ENCODE peak calls at places on chromosomes 16 and 17, in eight cellular contexts. Z is AG04450, I is lower lobe of right lung, F is pancreas, N is RWPE2, L is ovary, V is MCF 10A, W is heart left ventricle. T is an unnamed sample.

GRCh38 chr17:30376621-30377452 is 1.9 kb upstream of the CPD start:
- DNase-seq in Z (peak; percentile 65), I (no peak), F (no peak), N (no peak), L (peak; percentile 30), V (peak; percentile 80), W (no peak), T (peak; percentile 54)

GRCh38 chr17:45139533-45139920 is 4.0 kb downstream of the ACBD4 start:
- DNase-seq in Z (no peak), I (no peak), F (no peak), N (no peak), L (no peak), V (no peak), W (no peak), T (no peak)

GRCh38 chr16:57245472-57246113 is 534 bp downstream of the ARL2BP start:
- DNase-seq in Z (no peak), I (peak; percentile 73), F (peak; percentile 63), N (peak; percentile 72), L (no peak), V (no peak), W (peak; percentile 67), T (no peak)

GRCh38 chr17:77287432-77288068 is 146.8 kb downstream of the SEC14L1 start:
- DNase-seq in Z (peak; percentile 63), I (peak; percentile 63), F (peak; percentile 76), N (peak; percentile 90), L (no peak), V (peak; percentile 97), W (no peak), T (no peak)

GRCh38 chr16:50945136-50945535 is 203.2 kb downstream of the CYLD start:
- DNase-seq in Z (no peak), I (no peak), F (no peak), N (no peak), L (no peak), V (no peak), W (no peak), T (no peak)

GRCh38 chr16:56477096-56477878 is 25.9 kb downstream of the OGFOD1 start:
- DNase-seq in Z (peak; percentile 58), I (no peak), F (no peak), N (no peak), L (no peak), V (peak; percentile 73), W (no peak), T (no peak)

GRCh38 chr17:44376779-44377178 is 12.7 kb downstream of the ITGA2B start:
- DNase-seq in Z (no peak), I (no peak), F (no peak), N (no peak), L (no peak), V (no peak), W (no peak), T (no peak)

GRCh38 chr17:74117999-74118421 is 85.5 kb upstream of the RPL38 start:
- DNase-seq in Z (no peak), I (no peak), F (no peak), N (peak; percentile 36), L (no peak), V (no peak), W (no peak), T (no peak)

GRCh38 chr17:55072910-55073309 is 104.3 kb downstream of the STXBP4 start:
- DNase-seq in Z (no peak), I (no peak), F (no peak), N (no peak), L (no peak), V (no peak), W (no peak), T (no peak)

GRCh38 chr16:79808731-79809130 is 208.2 kb upstream of the MAF start:
- DNase-seq in Z (no peak), I (no peak), F (no peak), N (no peak), L (no peak), V (no peak), W (no peak), T (no peak)

DNA sequence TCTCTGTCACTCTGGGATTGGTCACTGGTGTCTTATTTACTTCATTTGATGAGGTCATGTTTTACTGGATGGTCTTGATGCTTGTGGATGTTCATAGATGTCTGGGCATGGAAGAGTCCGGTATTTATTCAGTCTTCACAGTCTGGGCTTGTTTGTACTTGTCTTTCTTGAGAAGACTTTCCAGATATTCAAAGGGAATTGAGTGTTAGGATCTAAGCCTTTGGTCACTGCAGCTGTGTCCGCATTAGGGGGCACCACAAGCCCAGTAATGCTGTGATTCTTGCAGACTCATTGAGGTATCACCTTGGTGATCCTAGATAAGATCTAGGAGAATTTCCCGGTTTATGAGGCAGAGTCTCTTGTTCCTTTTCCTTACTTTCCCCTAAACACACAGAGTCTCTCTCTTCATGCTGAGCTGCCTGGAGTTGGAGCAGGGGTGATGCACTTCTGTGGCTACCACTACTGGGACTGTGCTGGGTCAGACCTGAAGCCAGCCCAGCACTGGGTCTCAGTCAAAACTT is 214.7 kb downstream of the SPECC1 start:
- DNase-seq in Z (no peak), I (no peak), F (no peak), N (no peak), L (no peak), V (peak; percentile 11), W (no peak), T (no peak)
- TF ChIP-seq CTCF in Z (no peak), I (no peak), F (no peak), N (peak; percentile 14), L (no peak), V (no peak), W (no peak), T (no peak)

GRCh38 chr17:1368588-1368987 is 31.4 kb downstream of the YWHAE start:
- DNase-seq in Z (no peak), I (no peak), F (no peak), N (no peak), L (no peak), V (no peak), W (no peak), T (no peak)

GRCh38 chr17:1366234-1366633 is 33.8 kb downstream of the YWHAE start:
- DNase-seq in Z (no peak), I (no peak), F (no peak), N (no peak), L (no peak), V (no peak), W (no peak), T (no peak)

GRCh38 chr17:1362964-1363363 is 37.1 kb downstream of the YWHAE start:
- DNase-seq in Z (no peak), I (no peak), F (no peak), N (no peak), L (no peak), V (peak; percentile 22), W (no peak), T (peak; percentile 47)

GRCh38 chr17:1367351-1367745 is 32.7 kb downstream of the YWHAE start:
- DNase-seq in Z (no peak), I (no peak), F (no peak), N (no peak), L (no peak), V (peak; percentile 27), W (no peak), T (no peak)

DNA sequence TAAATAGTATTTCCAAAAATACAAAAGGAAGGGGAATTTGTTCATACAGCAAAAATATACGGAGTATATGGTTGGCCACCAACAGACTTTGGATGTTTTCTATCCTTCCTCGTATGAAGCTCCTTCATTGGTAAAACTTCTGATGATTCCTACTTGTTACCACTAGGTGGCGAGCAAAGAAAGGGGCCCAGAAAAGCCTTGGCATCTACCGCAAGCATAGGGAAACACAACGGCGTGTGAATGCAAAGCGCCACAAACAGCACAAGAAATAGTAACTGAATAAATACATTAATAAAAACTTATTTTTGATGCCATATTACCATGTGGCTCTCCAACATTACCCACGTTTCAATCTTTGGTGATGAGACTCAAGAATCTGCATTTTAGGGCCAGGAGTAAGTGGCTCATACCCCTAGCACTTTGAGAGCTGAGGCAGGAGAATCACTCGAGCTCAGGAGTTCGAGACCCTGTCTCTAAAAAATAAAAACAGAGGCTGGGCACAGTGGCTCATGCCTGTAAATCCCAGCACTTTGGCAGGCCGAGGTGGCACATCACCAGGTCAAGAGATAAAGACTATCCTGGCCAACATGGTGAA is 34.5 kb downstream of the YWHAE start:
- DNase-seq in Z (peak; percentile 72), I (peak; percentile 58), F (peak; percentile 28), N (no peak), L (peak; percentile 48), V (peak; percentile 86), W (no peak), T (peak; percentile 49)
- TF ChIP-seq CTCF in Z (peak; percentile 94), I (peak; percentile 88), F (peak; percentile 58), N (peak; percentile 94), L (peak; percentile 87), V (peak; percentile 80), W (peak; percentile 93), T (peak; percentile 76)

DNA sequence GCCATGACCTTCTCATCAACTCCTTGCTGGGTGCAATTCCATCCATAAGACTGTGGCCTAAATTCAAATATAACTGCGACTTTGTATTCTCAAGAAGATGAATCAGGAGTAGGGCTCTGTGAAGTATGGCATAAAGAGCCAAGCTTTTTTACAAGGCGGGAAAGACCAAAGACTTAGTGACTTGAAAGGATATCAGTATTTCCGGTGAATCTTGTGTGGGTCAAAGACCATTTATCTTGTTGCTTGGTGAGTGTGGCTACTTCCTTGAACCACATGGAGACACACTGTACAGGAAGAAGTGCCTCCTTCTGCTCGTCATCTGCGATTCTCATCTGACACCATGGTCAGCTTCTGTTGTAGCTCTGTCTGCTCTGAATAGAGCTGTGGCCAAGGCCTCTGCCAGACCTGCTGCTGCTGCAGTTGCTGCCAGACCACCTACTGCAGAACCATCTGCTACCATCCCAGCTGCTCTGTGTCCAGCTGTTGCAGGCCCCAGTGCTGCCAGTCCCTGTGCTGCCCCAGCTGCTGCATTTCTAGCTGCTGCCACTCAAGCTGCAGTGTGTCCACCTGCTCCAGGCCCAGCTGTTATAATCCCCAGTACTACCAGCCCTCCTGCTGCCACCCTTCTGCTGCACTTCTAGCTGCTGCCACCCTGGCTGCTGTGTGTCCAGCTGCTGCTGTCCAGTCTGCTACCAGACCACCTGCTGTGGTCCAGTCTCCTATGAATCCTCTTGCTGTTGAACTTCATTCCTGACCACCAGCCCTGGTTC is 6.1 kb upstream of the KRTAP2-4 start:
- DNase-seq in Z (no peak), I (no peak), F (no peak), N (no peak), L (no peak), V (no peak), W (no peak), T (no peak)
- TF ChIP-seq CTCF in Z (no peak), I (no peak), F (no peak), N (no peak), L (no peak), V (no peak), W (no peak), T (no peak)

GRCh38 chr16:4350787-4351659 is at the start of gene PAM16:
- DNase-seq in Z (peak; percentile 82), I (peak; percentile 98), F (peak; percentile 94), N (peak; percentile 97), L (peak; percentile 99), V (peak; percentile 95), W (peak; percentile 99), T (peak; percentile 83)
- TF ChIP-seq CTCF in Z (peak; percentile 1), I (no peak), F (no peak), N (peak; percentile 23), L (peak; percentile 16), V (no peak), W (no peak), T (no peak)

T was measured in GM12864.